ENCODE peak calls at places on chromosomes 2 and 18, in seven cellular contexts. V, L, G, J, E, S and D are unnamed samples.

GRCh38 chr2:67548317-67549095 is 151.4 kb downstream of the ETAA1 start:
- DNase-seq in V (no peak), L (no peak), G (no peak), J (no peak), E (no peak), S (no peak), D (no peak)

GRCh38 chr2:1821530-1821929 is 77.2 kb upstream of the PXDN start:
- DNase-seq in V (no peak), L (no peak), G (no peak), J (no peak), E (no peak), S (no peak), D (no peak)

GRCh38 chr2:16861154-16861929 is 195.7 kb upstream of the CYRIA start:
- DNase-seq in V (peak; percentile 59), L (no peak), G (peak; percentile 86), J (no peak), E (no peak), S (no peak), D (no peak)

GRCh38 chr18:51211552-51211951 is 14.1 kb upstream of the MEX3C start:
- DNase-seq in V (peak; percentile 98), L (peak; percentile 22), G (peak; percentile 100), J (peak; percentile 15), E (no peak), S (no peak), D (peak; percentile 65)

GRCh38 chr2:238761802-238762373 is 86.0 kb upstream of the TWIST2 start:
- DNase-seq in V (peak; percentile 56), L (no peak), G (no peak), J (no peak), E (no peak), S (no peak), D (no peak)

GRCh38 chr2:151029406-151030157 is 232.1 kb downstream of the RBM43 start:
- DNase-seq in V (peak; percentile 41), L (no peak), G (no peak), J (no peak), E (no peak), S (no peak), D (no peak)

GRCh38 chr2:73281244-73281643 is 3.0 kb downstream of the FBXO41 start:
- DNase-seq in V (no peak), L (no peak), G (no peak), J (no peak), E (no peak), S (no peak), D (no peak)

GRCh38 chr2:68463287-68463877 is 3.7 kb downstream of the FBXO48 start:
- DNase-seq in V (peak; percentile 76), L (no peak), G (no peak), J (no peak), E (no peak), S (no peak), D (no peak)

GRCh38 chr18:79427368-79428225 is 31.9 kb downstream of the NFATC1 start:
- DNase-seq in V (no peak), L (no peak), G (no peak), J (no peak), E (no peak), S (no peak), D (no peak)

GRCh38 chr18:23992119-23992940 is 22.2 kb upstream of the TTC39C start:
- DNase-seq in V (no peak), L (no peak), G (no peak), J (no peak), E (no peak), S (no peak), D (no peak)

GRCh38 chr2:160920791-160921303 is 239.4 kb upstream of the TANK start:
- DNase-seq in V (no peak), L (peak; percentile 31), G (no peak), J (no peak), E (peak; percentile 25), S (no peak), D (no peak)

GRCh38 chr2:96105994-96106393 is 10.4 kb downstream of the ADRA2B start:
- DNase-seq in V (no peak), L (no peak), G (no peak), J (no peak), E (no peak), S (no peak), D (no peak)

GRCh38 chr18:3440340-3440739 is 9.6 kb upstream of the TGIF1 start:
- DNase-seq in V (no peak), L (no peak), G (no peak), J (no peak), E (no peak), S (no peak), D (no peak)

GRCh38 chr18:40855661-40856060 is 1099.4 kb upstream of the PIK3C3 start:
- DNase-seq in V (no peak), L (no peak), G (no peak), J (no peak), E (no peak), S (no peak), D (no peak)

GRCh38 chr2:226799976-226800940 is 638 bp upstream of the IRS1 start:
- DNase-seq in V (peak; percentile 10), L (no peak), G (no peak), J (no peak), E (no peak), S (peak; percentile 81), D (no peak)

GRCh38 chr2:170689481-170689880 is 25.7 kb upstream of the SP5 start:
- DNase-seq in V (no peak), L (no peak), G (no peak), J (no peak), E (no peak), S (no peak), D (no peak)

GRCh38 chr2:237720962-237721361 is 77.6 kb upstream of the RBM44 start:
- DNase-seq in V (no peak), L (no peak), G (no peak), J (no peak), E (no peak), S (no peak), D (no peak)

GRCh38 chr2:186595219-186595618 is 5.4 kb downstream of the ITGAV start:
- DNase-seq in V (no peak), L (peak; percentile 14), G (no peak), J (no peak), E (no peak), S (no peak), D (no peak)

GRCh38 chr18:77910347-77910746 is 660.7 kb downstream of the GALR1 start:
- DNase-seq in V (no peak), L (no peak), G (no peak), J (no peak), E (no peak), S (no peak), D (no peak)

GRCh38 chr2:64732153-64732552 is 78.4 kb upstream of the SERTAD2 start:
- DNase-seq in V (no peak), L (no peak), G (no peak), J (no peak), E (no peak), S (no peak), D (no peak)

GRCh38 chr2:36322108-36322507 is 33.5 kb upstream of the CRIM1 start:
- DNase-seq in V (peak; percentile 21), L (no peak), G (no peak), J (no peak), E (no peak), S (no peak), D (no peak)
- TF ChIP-seq CTCF in V (peak; percentile 32), L (peak; percentile 24), G (no peak), J (peak; percentile 44), E (no peak), S (peak; percentile 12), D (no peak)

GRCh38 chr2:8544786-8545631 is 136.8 kb upstream of the ID2 start:
- DNase-seq in V (peak; percentile 99), L (peak; percentile 74), G (peak; percentile 94), J (no peak), E (peak; percentile 19), S (peak; percentile 81), D (peak; percentile 71)
- TF ChIP-seq CTCF in V (peak; percentile 48), L (peak; percentile 14), G (peak; percentile 53), J (no peak), E (no peak), S (peak; percentile 24), D (peak; percentile 45)

GRCh38 chr2:69735696-69736095 is 6.2 kb upstream of the ANXA4 start:
- DNase-seq in V (peak; percentile 21), L (no peak), G (no peak), J (no peak), E (no peak), S (no peak), D (no peak)

GRCh38 chr2:69744456-69744855 is 2.5 kb downstream of the ANXA4 start:
- DNase-seq in V (no peak), L (no peak), G (no peak), J (no peak), E (no peak), S (no peak), D (no peak)

GRCh38 chr2:69743847-69744264 is 1.9 kb downstream of the ANXA4 start:
- DNase-seq in V (no peak), L (no peak), G (no peak), J (no peak), E (no peak), S (no peak), D (no peak)

GRCh38 chr2:69742170-69742952 is 427 bp downstream of the ANXA4 start:
- DNase-seq in V (peak; percentile 52), L (no peak), G (no peak), J (no peak), E (no peak), S (no peak), D (no peak)

GRCh38 chr2:69741281-69742169 is at the start of gene ANXA4:
- DNase-seq in V (peak; percentile 91), L (peak; percentile 78), G (peak; percentile 61), J (peak; percentile 70), E (peak; percentile 40), S (peak; percentile 93), D (peak; percentile 37)
- TF ChIP-seq CTCF in V (no peak), L (peak; percentile 16), G (no peak), J (no peak), E (no peak), S (peak; percentile 10), D (no peak)

GRCh38 chr2:27485496-27485895 is 4.0 kb downstream of the IFT172 start:
- DNase-seq in V (no peak), L (no peak), G (no peak), J (no peak), E (no peak), S (no peak), D (no peak)

GRCh38 chr2:27492557-27492956 is 2.4 kb downstream of the FNDC4 start:
- DNase-seq in V (no peak), L (no peak), G (no peak), J (no peak), E (no peak), S (no peak), D (no peak)

GRCh38 chr2:27489498-27490397 is at the start of gene IFT172:
- DNase-seq in V (peak; percentile 100), L (peak; percentile 99), G (peak; percentile 100), J (peak; percentile 98), E (peak; percentile 98), S (peak; percentile 100), D (peak; percentile 97)

GRCh38 chr2:27493948-27494283 is 1.1 kb downstream of the FNDC4 start:
- DNase-seq in V (no peak), L (no peak), G (no peak), J (no peak), E (no peak), S (no peak), D (no peak)

GRCh38 chr2:27489118-27489497 is 435 bp downstream of the IFT172 start:
- DNase-seq in V (peak; percentile 50), L (no peak), G (no peak), J (no peak), E (no peak), S (no peak), D (peak; percentile 21)
- TF ChIP-seq CTCF in V (no peak), L (no peak), G (no peak), J (no peak), E (no peak), S (no peak), D (no peak)